ENCODE peak calls at places on chromosomes 5 and 9, in eight cellular contexts. B is DND-41; U is upper lobe of left lung; C is right cardiac atrium; T is CD8-positive, alpha-beta memory T cell; I is mammary epithelial cell; Y is cardiac muscle cell; Z is psoas muscle. N is an unnamed sample.

GRCh38 chr5:56760723-56761122 is 54.6 kb upstream of the MAP3K1 start:
- DNase-seq in B (no peak), U (no peak), C (no peak), T (no peak), I (no peak), Y (no peak), Z (no peak), N (no peak)

GRCh38 chr5:94830520-94830919 is 212.1 kb downstream of the SLF1 start:
- DNase-seq in B (no peak), U (no peak), C (no peak), T (no peak), I (peak), Y (peak), Z (no peak), N (no peak)

GRCh38 chr5:167934561-167934971 is 356.9 kb upstream of the WWC1 start:
- DNase-seq in B (no peak), U (peak), C (peak), T (no peak), I (peak), Y (peak), Z (no peak), N (no peak)

GRCh38 chr5:77366717-77367500 is 125.2 kb downstream of the WDR41 start:
- DNase-seq in B (no peak), U (no peak), C (no peak), T (no peak), I (no peak), Y (peak), Z (no peak), N (no peak)

GRCh38 chr5:53170748-53171349 is 61.3 kb upstream of the MOCS2 start:
- DNase-seq in B (peak), U (no peak), C (no peak), T (no peak), I (peak), Y (peak), Z (no peak), N (peak)

GRCh38 chr5:43068037-43068436 is 27.9 kb upstream of the ANXA2R start:
- DNase-seq in B (no peak), U (no peak), C (no peak), T (no peak), I (no peak), Y (no peak), Z (no peak), N (no peak)

GRCh38 chr9:77455312-77455927 is 192.7 kb downstream of the GNA14 start:
- DNase-seq in B (peak), U (no peak), C (peak), T (no peak), I (peak), Y (no peak), Z (no peak), N (no peak)

GRCh38 chr5:158435161-158435616 is 576.2 kb upstream of the CLINT1 start:
- DNase-seq in B (peak), U (no peak), C (no peak), T (peak), I (peak), Y (no peak), Z (no peak), N (no peak)

GRCh38 chr5:91307023-91307422 is 76.1 kb downstream of the ARRDC3 start:
- DNase-seq in B (no peak), U (no peak), C (peak), T (no peak), I (peak), Y (no peak), Z (peak), N (no peak)

GRCh38 chr9:113933188-113933587 is 57.1 kb downstream of the ZNF618 start:
- DNase-seq in B (no peak), U (no peak), C (no peak), T (no peak), I (no peak), Y (no peak), Z (no peak), N (no peak)

GRCh38 chr9:124389146-124389939 is 25.9 kb downstream of the PSMB7 start:
- DNase-seq in B (no peak), U (no peak), C (no peak), T (no peak), I (no peak), Y (no peak), Z (no peak), N (no peak)

GRCh38 chr5:18745988-18746615 is 1111.8 kb downstream of the TAF11L14 start:
- DNase-seq in B (peak), U (no peak), C (no peak), T (peak), I (peak), Y (no peak), Z (no peak), N (no peak)

GRCh38 chr5:159655757-159656409 is 260.4 kb upstream of the ADRA1B start:
- DNase-seq in B (no peak), U (no peak), C (no peak), T (no peak), I (no peak), Y (no peak), Z (no peak), N (no peak)

DNA sequence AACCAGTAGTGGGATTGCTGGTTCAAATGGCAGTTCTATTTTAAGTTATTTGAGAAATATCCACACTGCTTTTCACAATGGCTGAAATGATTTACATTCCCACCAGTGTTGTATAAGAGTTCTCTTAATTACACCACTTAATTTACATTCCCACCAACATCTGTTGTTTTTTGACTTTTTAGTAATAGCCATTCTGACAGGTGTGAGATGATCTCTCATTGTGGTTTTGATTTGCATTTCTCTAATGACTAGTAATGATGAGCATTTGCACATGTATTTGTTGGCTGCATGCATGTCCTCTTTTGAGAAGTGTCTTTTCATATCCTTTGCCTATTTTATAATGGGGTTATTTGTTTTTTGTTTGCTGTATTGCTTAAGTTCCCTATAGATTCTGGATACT is 688.3 kb downstream of the PRR16 start:
- DNase-seq in B (no peak), U (no peak), C (no peak), T (no peak), I (no peak), Y (no peak), Z (no peak), N (no peak)
- H3K27ac ChIP-seq in B (no peak), U (no peak), C (no peak), T (no peak), I (no peak), Y (no peak), Z (no peak), N (no peak)

DNA sequence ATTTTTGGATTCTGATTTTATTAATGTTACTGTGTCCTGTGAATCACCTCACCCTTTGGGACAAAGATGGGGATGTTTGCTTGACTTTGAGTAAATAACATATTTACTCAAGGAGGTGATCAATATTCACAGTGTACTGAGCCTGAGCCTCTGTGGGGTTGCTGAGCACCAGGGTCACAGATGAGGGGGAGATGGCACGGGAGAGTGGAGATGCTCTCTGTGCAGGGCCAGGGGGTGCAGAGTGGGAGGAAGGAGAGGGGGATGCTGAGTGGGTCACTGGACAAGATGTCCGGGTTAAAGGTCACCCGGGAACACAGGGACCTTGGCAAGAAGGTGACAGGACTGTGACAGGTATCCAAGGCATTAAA is 4.0 kb downstream of the SQSTM1 start:
- DNase-seq in B (no peak), U (no peak), C (peak), T (no peak), I (no peak), Y (no peak), Z (no peak), N (no peak)
- H3K27ac ChIP-seq in B (no peak), U (peak), C (no peak), T (no peak), I (no peak), Y (no peak), Z (no peak), N (no peak)

DNA sequence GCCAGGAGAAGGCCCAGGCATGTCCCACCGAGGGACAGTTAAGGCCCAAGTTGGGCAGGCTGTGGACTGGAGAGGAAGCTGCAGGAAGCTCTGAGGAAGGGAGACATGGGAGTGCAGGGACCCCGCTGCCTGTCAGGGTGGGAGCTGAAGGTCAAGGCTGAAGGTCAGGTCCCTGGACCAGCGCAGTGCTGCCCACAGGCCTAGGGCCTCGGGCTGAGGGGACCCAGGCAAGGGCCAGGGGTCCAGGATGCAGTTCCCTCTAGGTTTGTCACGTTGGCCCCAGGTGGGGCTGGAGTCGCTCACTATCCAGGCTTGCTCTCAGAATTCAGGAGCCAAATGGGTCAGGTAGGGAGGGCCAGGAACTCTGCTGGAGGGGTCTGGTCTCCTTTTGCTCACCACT is 76.7 kb upstream of the STXBP1 start:
- DNase-seq in B (no peak), U (no peak), C (no peak), T (no peak), I (no peak), Y (no peak), Z (no peak), N (no peak)
- H3K27ac ChIP-seq in B (no peak), U (peak), C (peak), T (no peak), I (peak), Y (no peak), Z (no peak), N (peak)

GRCh38 chr5:148090200-148090599 is 26.4 kb downstream of the SPINK5 start:
- DNase-seq in B (no peak), U (no peak), C (no peak), T (no peak), I (no peak), Y (no peak), Z (no peak), N (no peak)
- H3K27ac ChIP-seq in B (no peak), U (no peak), C (no peak), T (no peak), I (no peak), Y (no peak), Z (no peak), N (peak)

GRCh38 chr9:126335837-126336236 is 9.2 kb downstream of the MVB12B start:
- DNase-seq in B (no peak), U (peak), C (peak), T (no peak), I (no peak), Y (no peak), Z (no peak), N (no peak)

GRCh38 chr9:126337690-126338426 is 11.2 kb downstream of the MVB12B start:
- DNase-seq in B (no peak), U (peak), C (no peak), T (no peak), I (no peak), Y (no peak), Z (no peak), N (no peak)

GRCh38 chr9:126334626-126335621 is 8.3 kb downstream of the MVB12B start:
- DNase-seq in B (no peak), U (no peak), C (no peak), T (no peak), I (no peak), Y (no peak), Z (peak), N (no peak)

GRCh38 chr9:126338945-126339344 is 12.3 kb downstream of the MVB12B start:
- DNase-seq in B (no peak), U (no peak), C (no peak), T (no peak), I (no peak), Y (no peak), Z (no peak), N (no peak)

DNA sequence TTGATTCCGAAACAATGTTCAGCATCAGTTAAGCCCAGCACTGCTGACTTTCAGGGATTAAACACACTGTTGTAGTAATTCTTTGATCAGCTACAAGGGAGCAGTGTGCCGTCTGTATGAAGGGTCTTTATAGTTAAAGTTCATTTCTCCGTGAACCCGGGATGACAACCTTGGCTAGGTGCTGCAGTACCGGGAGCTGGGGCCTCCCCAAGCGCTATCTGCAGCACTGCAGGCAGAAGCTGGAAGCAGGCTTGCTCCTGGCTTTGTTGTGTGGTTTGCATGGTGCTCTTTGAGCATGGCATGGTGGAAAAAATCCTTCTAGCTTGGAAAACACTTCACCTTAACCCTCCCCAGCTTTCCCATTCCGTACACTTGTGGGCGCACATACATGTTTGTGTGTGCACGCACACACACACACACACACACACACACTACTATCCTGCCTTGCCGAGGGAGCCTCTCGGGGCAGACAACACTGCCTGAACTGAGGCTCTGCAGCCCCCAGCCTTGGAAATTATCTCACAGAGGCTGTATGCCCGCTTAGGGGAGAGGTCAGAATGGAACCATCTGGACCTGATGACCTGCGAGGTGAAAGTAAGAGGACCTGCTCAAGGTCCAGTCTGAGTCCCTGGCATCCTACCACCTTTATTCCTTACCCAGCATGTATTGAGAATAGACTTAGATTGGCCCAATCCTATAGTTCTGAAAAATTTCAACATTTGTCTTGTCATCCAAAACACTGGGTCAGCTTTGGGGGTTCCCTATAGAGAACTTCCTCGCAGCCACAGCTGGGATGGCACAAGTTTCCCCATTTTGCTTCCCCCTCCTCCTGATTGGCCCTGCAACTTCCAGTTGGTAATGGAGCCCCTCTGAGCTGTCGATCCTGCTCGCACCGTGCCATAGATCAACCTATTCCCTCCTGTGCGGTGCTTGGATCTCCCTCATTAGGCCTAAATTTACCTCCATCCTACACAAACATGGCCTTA is 10.0 kb downstream of the MVB12B start:
- DNase-seq in B (no peak), U (no peak), C (no peak), T (no peak), I (no peak), Y (no peak), Z (no peak), N (no peak)
- H3K27ac ChIP-seq in B (no peak), U (peak), C (no peak), T (no peak), I (no peak), Y (peak), Z (peak), N (no peak)

DNA sequence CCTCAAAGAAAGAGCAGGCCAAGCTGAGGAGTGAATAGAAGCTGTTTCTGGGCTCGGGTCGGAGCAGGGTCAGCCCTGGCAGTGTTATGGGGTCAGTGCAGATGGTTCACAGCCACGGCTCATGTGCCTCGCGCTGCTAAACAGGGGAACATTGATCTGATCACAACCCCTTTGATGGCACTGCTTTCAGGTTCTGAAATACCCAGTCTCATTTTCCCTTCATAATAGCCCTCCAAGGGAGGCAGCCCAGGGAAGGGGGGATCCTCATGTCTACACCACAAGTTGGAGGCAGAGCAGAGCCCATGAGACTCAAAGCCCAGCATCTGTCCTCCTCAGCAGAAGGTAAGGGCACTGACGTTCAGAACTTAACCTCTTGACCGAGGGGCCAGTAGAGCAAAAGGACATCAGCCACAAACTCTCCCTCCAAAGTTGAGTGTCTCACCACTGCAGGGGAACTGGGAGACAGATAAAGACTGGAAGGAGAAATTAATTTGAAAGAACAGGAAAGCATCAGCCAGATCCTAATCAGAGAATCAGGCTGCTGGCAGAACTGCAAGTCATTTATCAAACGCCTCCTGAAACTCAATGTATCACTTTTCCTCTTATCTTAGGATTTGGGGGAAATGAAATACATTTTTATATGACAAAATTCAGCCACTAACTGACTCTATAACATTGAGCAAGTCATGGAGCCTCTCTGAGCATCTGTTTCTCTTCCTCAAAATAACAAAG is 110.6 kb downstream of the SH3TC2 start:
- DNase-seq in B (no peak), U (no peak), C (no peak), T (no peak), I (no peak), Y (no peak), Z (no peak), N (no peak)
- H3K27ac ChIP-seq in B (no peak), U (no peak), C (no peak), T (no peak), I (no peak), Y (no peak), Z (no peak), N (no peak)

DNA sequence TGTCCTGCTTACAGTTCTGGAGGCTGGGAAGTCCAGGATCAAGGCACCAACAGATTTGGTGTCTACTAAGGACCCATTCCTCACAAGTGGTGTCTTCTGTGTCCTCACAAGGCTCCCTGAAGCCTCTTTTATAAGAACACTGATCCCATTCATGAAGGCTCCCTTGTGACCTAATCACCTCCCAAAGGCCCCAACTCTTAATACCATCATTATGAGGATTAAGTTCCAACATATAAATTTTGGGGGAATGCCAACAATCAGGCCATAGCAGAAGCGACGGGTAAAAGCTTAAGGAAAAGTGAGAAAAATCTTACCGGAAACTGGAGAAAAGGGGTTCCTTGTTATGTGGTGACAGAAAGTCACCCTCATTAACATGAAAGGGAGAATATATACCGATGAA is 11.2 kb downstream of the CTNNAL1 start:
- DNase-seq in B (no peak), U (no peak), C (no peak), T (no peak), I (no peak), Y (no peak), Z (no peak), N (no peak)
- H3K27ac ChIP-seq in B (no peak), U (no peak), C (no peak), T (no peak), I (no peak), Y (no peak), Z (no peak), N (no peak)

GRCh38 chr9:289121-289520 is 74.5 kb downstream of the DOCK8 start:
- DNase-seq in B (no peak), U (no peak), C (no peak), T (no peak), I (no peak), Y (no peak), Z (no peak), N (no peak)

GRCh38 chr9:281753-282645 is 67.3 kb downstream of the DOCK8 start:
- DNase-seq in B (no peak), U (no peak), C (no peak), T (peak), I (no peak), Y (no peak), Z (no peak), N (no peak)

DNA sequence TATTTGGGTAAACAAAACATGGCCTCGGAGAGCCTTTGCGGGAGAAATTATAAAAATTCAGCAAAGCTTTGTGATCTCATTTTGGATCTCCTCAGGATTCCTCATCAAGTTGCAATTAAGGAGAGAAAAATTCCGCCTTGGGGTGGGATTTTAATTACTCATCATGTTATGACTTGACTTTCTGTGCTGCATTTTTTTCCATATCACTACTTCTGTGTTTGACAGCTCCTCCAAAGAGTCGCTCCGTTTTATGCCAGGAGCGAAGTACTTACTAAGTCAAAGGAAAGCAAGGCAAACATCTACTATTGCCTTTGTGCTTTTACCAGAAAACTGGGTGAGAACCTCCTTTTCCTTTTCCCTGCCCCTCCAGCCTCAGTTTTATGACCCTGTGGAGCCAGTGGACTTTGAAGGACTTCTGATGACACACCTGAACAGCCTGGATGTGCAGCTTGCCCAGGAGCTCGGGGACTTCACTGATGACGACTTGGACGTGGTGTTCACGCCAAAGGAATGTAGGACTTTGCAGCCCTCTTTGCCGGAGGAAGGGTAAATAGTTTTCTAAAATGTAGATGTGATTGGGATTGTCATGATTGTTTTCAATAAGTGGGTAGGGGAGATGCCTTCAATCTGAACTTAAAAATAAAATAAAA is 71.6 kb downstream of the DOCK8 start:
- DNase-seq in B (no peak), U (no peak), C (no peak), T (no peak), I (peak), Y (no peak), Z (no peak), N (no peak)
- H3K27ac ChIP-seq in B (no peak), U (no peak), C (no peak), T (no peak), I (no peak), Y (no peak), Z (no peak), N (no peak)

N was measured in epithelial cell of prostate.